ENCODE peak calls at places on chromosome 5, in ten cellular contexts. F is GM12878, X is brain microvascular endothelial cell, R is cardiac muscle cell, C is Peyer's patch, K is IMR-90, T is omental fat pad, P is endothelial cell, W is WERI-Rb-1, S is GM13976. Q is an unnamed sample.

GRCh38 chr5:124576848-124577409 is 169.5 kb downstream of the ZNF608 start:
- DNase-seq in F (peak; percentile 48), X (no peak), R (no peak), C (no peak), K (no peak), T (no peak), P (no peak), W (no peak), S (no peak), Q (no peak)

GRCh38 chr5:137051165-137051564 is 448.0 kb downstream of the SPOCK1 start:
- DNase-seq in F (no peak), X (no peak), R (no peak), C (no peak), K (peak; percentile 11), T (no peak), P (no peak), W (peak; percentile 15), S (no peak), Q (no peak)

GRCh38 chr5:118653155-118653554 is 335.2 kb downstream of the DTWD2 start:
- DNase-seq in F (no peak), X (no peak), R (no peak), C (no peak), K (no peak), T (no peak), P (no peak), W (no peak), S (no peak), Q (no peak)

GRCh38 chr5:38755171-38755570 is 90.6 kb upstream of the OSMR start:
- DNase-seq in F (no peak), X (peak; percentile 72), R (no peak), C (no peak), K (peak; percentile 68), T (no peak), P (no peak), W (no peak), S (no peak), Q (no peak)

GRCh38 chr5:142769793-142770649 is at the start of gene ARHGAP26:
- DNase-seq in F (peak; percentile 70), X (peak; percentile 97), R (peak; percentile 99), C (peak; percentile 99), K (peak; percentile 91), T (peak; percentile 83), P (peak; percentile 96), W (peak; percentile 97), S (peak; percentile 95), Q (peak; percentile 94)

GRCh38 chr5:10471672-10472071 is 30.0 kb downstream of the ROPN1L start:
- DNase-seq in F (no peak), X (no peak), R (no peak), C (no peak), K (peak; percentile 51), T (no peak), P (no peak), W (no peak), S (no peak), Q (no peak)

GRCh38 chr5:72410896-72411295 is 90.7 kb downstream of the PTCD2 start:
- DNase-seq in F (no peak), X (peak; percentile 68), R (no peak), C (no peak), K (peak; percentile 70), T (no peak), P (no peak), W (no peak), S (no peak), Q (no peak)

GRCh38 chr5:76524872-76525271 is 98.3 kb downstream of the F2RL2 start:
- DNase-seq in F (no peak), X (peak; percentile 25), R (no peak), C (no peak), K (no peak), T (no peak), P (no peak), W (no peak), S (no peak), Q (no peak)

GRCh38 chr5:113343343-113343742 is 91.4 kb downstream of the TSSK1B start:
- DNase-seq in F (no peak), X (peak; percentile 66), R (peak; percentile 59), C (no peak), K (peak; percentile 84), T (no peak), P (no peak), W (no peak), S (no peak), Q (no peak)

GRCh38 chr5:156584856-156585255 is 257.9 kb downstream of the SGCD start:
- DNase-seq in F (no peak), X (no peak), R (no peak), C (no peak), K (no peak), T (no peak), P (no peak), W (no peak), S (no peak), Q (no peak)

GRCh38 chr5:169772688-169773087 is 135.6 kb downstream of the DOCK2 start:
- DNase-seq in F (no peak), X (no peak), R (no peak), C (no peak), K (peak; percentile 56), T (no peak), P (no peak), W (no peak), S (no peak), Q (no peak)

GRCh38 chr5:891837-892389 is 688 bp downstream of the BRD9 start:
- DNase-seq in F (no peak), X (no peak), R (peak; percentile 34), C (no peak), K (peak; percentile 17), T (no peak), P (peak; percentile 30), W (no peak), S (peak; percentile 64), Q (no peak)

GRCh38 chr5:6372251-6373080 is 5.9 kb downstream of the MED10 start:
- DNase-seq in F (no peak), X (no peak), R (no peak), C (no peak), K (no peak), T (no peak), P (no peak), W (no peak), S (no peak), Q (no peak)

GRCh38 chr5:25119654-25120053 is 474.9 kb upstream of the CDH10 start:
- DNase-seq in F (no peak), X (no peak), R (peak; percentile 7), C (no peak), K (no peak), T (no peak), P (no peak), W (no peak), S (peak; percentile 23), Q (no peak)
- TF ChIP-seq CTCF in F (peak; percentile 18), X (no peak), R (no peak), C (no peak), K (no peak), T (no peak), P (peak; percentile 69), W (peak; percentile 46), S (no peak), Q (peak; percentile 49)

GRCh38 chr5:135020111-135020895 is 13.7 kb downstream of the PITX1 start:
- DNase-seq in F (no peak), X (no peak), R (no peak), C (no peak), K (no peak), T (no peak), P (no peak), W (peak; percentile 7), S (no peak), Q (no peak)

GRCh38 chr5:135018457-135018856 is 15.6 kb downstream of the PITX1 start:
- DNase-seq in F (no peak), X (no peak), R (no peak), C (no peak), K (no peak), T (no peak), P (no peak), W (peak; percentile 2), S (no peak), Q (no peak)

GRCh38 chr5:135016926-135017325 is 17.1 kb downstream of the PITX1 start:
- DNase-seq in F (no peak), X (no peak), R (no peak), C (peak; percentile 33), K (no peak), T (no peak), P (no peak), W (peak; percentile 6), S (no peak), Q (no peak)

GRCh38 chr5:135015942-135016341 is 18.1 kb downstream of the PITX1 start:
- DNase-seq in F (no peak), X (no peak), R (no peak), C (peak; percentile 26), K (no peak), T (no peak), P (no peak), W (no peak), S (no peak), Q (no peak)

GRCh38 chr5:135019314-135019713 is 14.7 kb downstream of the PITX1 start:
- DNase-seq in F (no peak), X (no peak), R (no peak), C (peak; percentile 38), K (no peak), T (no peak), P (no peak), W (peak; percentile 18), S (no peak), Q (no peak)
- TF ChIP-seq CTCF in F (no peak), X (no peak), R (no peak), C (no peak), K (no peak), T (no peak), P (no peak), W (peak; percentile 42), S (no peak), Q (no peak)

DNA sequence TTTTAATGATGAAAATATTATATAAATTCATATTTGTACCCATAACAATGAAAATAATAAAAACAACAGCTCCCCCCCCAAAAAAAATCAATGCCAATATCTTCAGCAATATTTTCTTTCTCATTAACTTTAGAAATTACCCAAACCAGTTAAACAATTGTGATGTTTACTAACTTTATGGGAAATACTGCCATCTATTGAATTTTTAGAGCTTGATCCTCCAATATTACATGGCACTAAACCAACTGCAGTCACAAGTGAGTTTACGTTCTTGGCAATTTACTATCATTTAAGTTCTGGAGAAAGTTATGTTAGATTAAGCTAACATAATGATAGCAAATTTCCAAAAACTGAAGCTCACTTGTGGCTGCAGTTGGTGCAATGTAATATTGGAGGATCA is 379.6 kb downstream of the CDH18 start:
- DNase-seq in F (no peak), X (no peak), R (no peak), C (no peak), K (no peak), T (no peak), P (no peak), W (no peak), S (no peak), Q (no peak)
- TF ChIP-seq CTCF in F (peak; percentile 4), X (no peak), R (no peak), C (no peak), K (no peak), T (no peak), P (no peak), W (peak; percentile 10), S (no peak), Q (peak; percentile 21)

DNA sequence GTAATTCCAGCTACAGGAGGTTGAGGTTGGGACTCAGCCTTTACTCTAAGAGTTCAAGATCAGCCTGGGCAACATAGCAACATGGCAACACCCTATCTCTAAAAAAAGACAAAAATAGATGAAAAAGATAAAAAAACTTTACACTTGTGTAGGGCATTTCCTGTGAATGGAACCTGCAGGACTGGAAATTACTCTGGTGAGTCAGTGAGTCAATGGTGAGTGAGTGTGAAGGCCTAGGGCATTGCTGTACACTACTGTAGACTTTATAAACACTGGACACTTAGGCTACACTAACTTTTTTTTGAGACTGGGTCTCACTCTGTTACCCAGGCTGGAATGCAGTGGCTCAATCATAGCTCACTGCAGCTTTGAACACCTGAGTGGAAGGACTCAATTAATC is 19.5 kb upstream of the ARSI start:
- DNase-seq in F (no peak), X (peak; percentile 63), R (no peak), C (no peak), K (peak; percentile 87), T (no peak), P (no peak), W (no peak), S (no peak), Q (no peak)
- TF ChIP-seq CTCF in F (no peak), X (no peak), R (no peak), C (no peak), K (no peak), T (no peak), P (no peak), W (no peak), S (no peak), Q (no peak)

Q was measured in progenitor cell of endocrine pancreas.